ENCODE peak calls at places on chromosomes 3 and 15, in four cellular contexts. N is HepG2, I is GM12878, P is H1. D is an unnamed sample.
A peak's percentile ranks its signal among the peaks of the same experiment; 100 is the strongest.

GRCh38 chr3:179544981-179545645 is 17.6 kb upstream of the ACTL6A start:
- DNase-seq in N (no peak), I (no peak), P (no peak), D (no peak)

GRCh38 chr3:134317106-134317947 is 56.9 kb downstream of the AMOTL2 start:
- DNase-seq in N (no peak), I (no peak), P (no peak), D (no peak)

GRCh38 chr3:51190199-51190598 is 194.9 kb upstream of the MANF start:
- DNase-seq in N (no peak), I (no peak), P (no peak), D (no peak)

GRCh38 chr15:78841891-78842290 is 30.6 kb upstream of the ADAMTS7 start:
- DNase-seq in N (no peak), I (no peak), P (no peak), D (no peak)

GRCh38 chr15:100245496-100245838 is 96.3 kb downstream of the ADAMTS17 start:
- DNase-seq in N (no peak), I (no peak), P (no peak), D (no peak)

GRCh38 chr3:43353393-43353792 is 67.1 kb downstream of the SNRK start:
- DNase-seq in N (no peak), I (no peak), P (no peak), D (no peak)

GRCh38 chr3:155230382-155230781 is 63.1 kb downstream of the STRIT1 start:
- DNase-seq in N (no peak), I (no peak), P (no peak), D (no peak)

GRCh38 chr3:150727653-150728502 is 24.2 kb upstream of the ERICH6 start:
- DNase-seq in N (no peak), I (no peak), P (no peak), D (no peak)

GRCh38 chr3:133887075-133887950 is 8.4 kb downstream of the RAB6B start:
- DNase-seq in N (no peak), I (no peak), P (no peak), D (no peak)

GRCh38 chr3:49899815-49900214 is 3.9 kb downstream of the MST1R start:
- DNase-seq in N (no peak), I (no peak), P (no peak), D (no peak)

GRCh38 chr15:91566116-91566515 is 287.4 kb upstream of the SLCO3A1 start:
- DNase-seq in N (no peak), I (no peak), P (no peak), D (no peak)

GRCh38 chr3:76107935-76108570 is 322.7 kb upstream of the ZNF717 start:
- DNase-seq in N (peak; percentile 1), I (no peak), P (no peak), D (peak; percentile 23)

GRCh38 chr3:62968128-62968527 is 92.9 kb upstream of the CADPS start:
- DNase-seq in N (no peak), I (no peak), P (no peak), D (no peak)

DNA sequence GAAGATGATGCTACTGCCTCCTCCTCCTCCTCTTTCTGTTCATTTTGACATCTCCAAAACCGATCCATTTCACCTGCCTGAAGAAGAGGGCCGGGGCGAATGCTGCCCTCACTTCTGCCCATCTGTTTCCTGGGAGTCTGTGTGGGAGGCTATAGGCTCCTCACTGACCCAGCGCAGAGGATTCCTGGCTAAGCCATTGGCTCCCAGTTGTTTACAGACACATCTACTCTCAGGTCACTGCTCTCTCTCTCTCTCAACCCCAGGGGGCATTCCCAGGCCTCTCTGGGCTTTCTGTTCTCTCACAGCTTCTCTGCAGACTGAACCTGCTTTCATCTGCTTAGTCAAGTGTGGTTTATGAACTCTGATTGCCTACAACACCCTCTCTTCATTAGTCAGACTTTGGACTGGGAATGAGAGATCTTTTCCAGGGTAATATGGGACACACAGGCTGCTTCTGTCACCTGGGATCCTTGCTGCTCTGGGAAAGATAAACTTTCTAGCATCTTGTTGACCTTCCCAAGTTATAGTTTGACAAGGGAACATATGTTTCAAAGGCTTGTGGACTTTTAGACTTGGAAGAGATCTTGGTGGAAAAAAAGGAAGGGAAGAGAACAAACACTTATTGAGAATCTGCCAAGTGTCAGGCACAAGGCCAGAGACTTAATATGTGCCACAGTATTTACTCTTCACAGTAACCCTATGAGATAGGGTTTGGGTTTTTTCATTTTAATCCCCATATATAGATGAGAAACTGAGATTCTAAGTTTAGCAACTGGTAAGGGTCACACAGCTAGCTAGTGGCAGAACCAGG is 30.2 kb upstream of the USP3 start:
- DNase-seq in N (peak; percentile 99), I (peak; percentile 97), P (no peak), D (peak; percentile 62)
- TF ChIP-seq YY1 in N (no peak), I (peak; percentile 68), P (no peak), D (no peak)

DNA sequence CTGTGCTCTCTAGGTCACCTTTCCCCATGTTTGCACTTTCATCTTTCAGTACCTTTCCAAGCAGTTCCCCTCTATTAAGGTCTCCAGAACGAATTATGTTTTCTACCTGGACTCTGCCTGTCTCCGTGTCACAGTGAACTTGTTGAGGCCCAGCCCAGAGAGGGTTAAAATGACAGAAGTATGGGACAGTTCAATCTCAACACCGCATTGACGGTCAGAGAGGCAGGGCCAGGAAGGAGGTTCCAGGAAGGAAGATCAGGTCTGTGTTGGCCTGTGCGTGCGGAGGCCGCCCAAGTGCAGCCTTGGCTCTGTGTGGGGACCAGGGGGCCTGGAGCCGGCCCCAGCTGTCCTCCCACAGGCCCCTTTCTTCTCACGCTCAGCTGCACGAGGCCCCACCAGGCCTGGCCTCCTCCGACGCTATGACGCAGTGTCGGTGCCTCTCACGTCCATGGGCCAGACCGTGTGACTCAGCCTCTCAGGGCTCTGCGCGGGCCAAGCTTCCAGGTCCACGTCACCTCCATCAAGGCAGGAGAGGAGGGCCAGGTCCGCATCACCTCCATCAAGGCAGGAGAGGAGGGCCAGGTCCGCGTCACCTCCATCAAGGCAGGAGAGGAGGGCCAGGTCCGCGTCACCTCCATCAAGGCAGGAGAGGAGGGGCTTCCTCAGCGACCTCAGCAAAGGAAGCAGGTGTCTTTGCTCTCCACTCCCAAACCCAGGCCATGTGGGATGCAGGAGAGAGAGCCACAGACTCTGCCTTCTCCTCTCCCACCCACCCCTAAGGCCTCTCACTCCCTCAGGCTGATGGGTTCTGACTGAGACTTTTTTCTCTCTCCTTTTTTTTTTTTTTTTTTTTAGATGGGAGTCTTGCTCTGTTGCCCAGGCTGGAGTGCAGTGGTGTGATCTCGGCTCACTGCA is 83.1 kb downstream of the CPN2 start:
- DNase-seq in N (peak; percentile 31), I (no peak), P (no peak), D (no peak)
- H3K4me1 ChIP-seq in N (peaks cover 66% of the 10 kb centered on the region), I (no peaks in the 10 kb centered on the region), P (peaks cover 17% of the 10 kb centered on the region), D (peaks cover 34% of the 10 kb centered on the region)

GRCh38 chr3:139444446-139444845 is 31.9 kb downstream of the RBP2 start:
- DNase-seq in N (no peak), I (no peak), P (no peak), D (no peak)

GRCh38 chr3:139450155-139450554 is 26.2 kb downstream of the RBP2 start:
- DNase-seq in N (peak; percentile 5), I (no peak), P (no peak), D (no peak)

GRCh38 chr3:139447486-139447885 is 28.8 kb downstream of the RBP2 start:
- DNase-seq in N (no peak), I (no peak), P (no peak), D (no peak)

GRCh38 chr3:139448104-139448503 is 28.2 kb downstream of the RBP2 start:
- DNase-seq in N (no peak), I (no peak), P (no peak), D (no peak)
- TF ChIP-seq SUZ12 in N (no peak), I (no peak), P (no peak), D (no peak)

GRCh38 chr3:124059580-124059979 is 67.7 kb upstream of the ROPN1 start:
- DNase-seq in N (no peak), I (no peak), P (no peak), D (no peak)
- TF ChIP-seq YY1 in N (no peak), I (no peak), P (no peak), D (no peak)

GRCh38 chr3:175489406-175489805 is 630.3 kb downstream of the NAALADL2 start:
- DNase-seq in N (no peak), I (no peak), P (no peak), D (no peak)

GRCh38 chr3:175479800-175480199 is 620.7 kb downstream of the NAALADL2 start:
- DNase-seq in N (no peak), I (no peak), P (no peak), D (no peak)

GRCh38 chr3:175485436-175485835 is 626.3 kb downstream of the NAALADL2 start:
- DNase-seq in N (no peak), I (no peak), P (no peak), D (no peak)

GRCh38 chr3:175486255-175486654 is 627.1 kb downstream of the NAALADL2 start:
- DNase-seq in N (no peak), I (peak; percentile 39), P (no peak), D (no peak)

DNA sequence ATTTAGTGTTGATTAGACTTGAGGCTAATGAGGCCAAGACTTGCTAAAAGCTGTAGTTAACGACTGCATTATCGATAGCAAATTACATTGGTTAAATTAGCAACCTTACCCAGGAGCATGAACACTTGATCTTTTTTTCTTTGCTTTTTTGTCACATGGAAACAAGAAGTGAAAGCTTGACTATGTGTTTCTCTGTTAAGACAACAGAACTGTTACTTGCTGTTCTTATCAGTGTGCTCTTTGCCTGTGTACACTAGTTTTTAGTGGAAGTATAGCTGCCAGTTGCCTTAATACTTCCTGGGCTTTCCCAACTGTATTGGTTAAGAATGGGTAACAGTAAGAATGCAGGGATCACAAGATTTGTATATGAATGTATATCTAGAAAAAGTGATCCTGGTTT is 625.5 kb downstream of the NAALADL2 start:
- DNase-seq in N (no peak), I (no peak), P (no peak), D (no peak)
- H3K4me1 ChIP-seq in N (no peaks in the 10 kb centered on the region), I (peaks cover 1% of the 10 kb centered on the region), P (no peaks in the 10 kb centered on the region), D (no peaks in the 10 kb centered on the region)

GRCh38 chr3:13549513-13550256 is 760 bp downstream of the FBLN2 start:
- DNase-seq in N (no peak), I (no peak), P (no peak), D (no peak)

GRCh38 chr3:13550257-13550693 is 1.4 kb downstream of the FBLN2 start:
- DNase-seq in N (no peak), I (no peak), P (no peak), D (no peak)

GRCh38 chr3:13547591-13548371 is 1.1 kb upstream of the FBLN2 start:
- DNase-seq in N (no peak), I (no peak), P (no peak), D (no peak)

GRCh38 chr3:13550791-13551360 is 2.0 kb downstream of the FBLN2 start:
- DNase-seq in N (no peak), I (no peak), P (no peak), D (no peak)

GRCh38 chr3:13548696-13549512 is at the start of gene FBLN2:
- DNase-seq in N (no peak), I (no peak), P (no peak), D (peak; percentile 35)
- TF ChIP-seq SUZ12 in N (no peak), I (peak; percentile 68), P (no peak), D (no peak)

GRCh38 chr3:61858054-61858453 is 296.7 kb downstream of the PTPRG start:
- DNase-seq in N (no peak), I (no peak), P (no peak), D (no peak)
- TF ChIP-seq YY1 in N (no peak), I (no peak), P (no peak), D (no peak)

GRCh38 chr15:63374686-63375520 is 6.7 kb downstream of the CA12 start:
- DNase-seq in N (no peak), I (no peak), P (no peak), D (no peak)

GRCh38 chr15:63372753-63373152 is 8.9 kb downstream of the CA12 start:
- DNase-seq in N (no peak), I (no peak), P (no peak), D (no peak)

GRCh38 chr15:63372018-63372705 is 9.5 kb downstream of the CA12 start:
- DNase-seq in N (no peak), I (no peak), P (no peak), D (no peak)

GRCh38 chr15:63373330-63373729 is 8.3 kb downstream of the CA12 start:
- DNase-seq in N (no peak), I (no peak), P (no peak), D (no peak)

GRCh38 chr15:63373866-63374548 is 7.6 kb downstream of the CA12 start:
- DNase-seq in N (no peak), I (no peak), P (no peak), D (no peak)
- H3K4me1 ChIP-seq in N (no peaks in the 10 kb centered on the region), I (no peaks in the 10 kb centered on the region), P (peaks cover 4% of the 10 kb centered on the region), D (peaks cover 14% of the 10 kb centered on the region)

D was measured in NT2/D1.